ENCODE peak calls at places on chromosome 7, in seven cellular contexts. X is Calu3, V is foreskin fibroblast, R is WTC11, M is RWPE1, H is psoas muscle, N is endothelial cell of umbilical vein. L is an unnamed sample.

GRCh38 chr7:477626-478220 is 41.9 kb downstream of the PDGFA start:
- DNase-seq in X (peak), V (no peak), R (no peak), M (peak), H (no peak), N (no peak), L (no peak)

GRCh38 chr7:33091111-33091531 is 18.1 kb downstream of the RP9 start:
- DNase-seq in X (no peak), V (no peak), R (no peak), M (no peak), H (no peak), N (no peak), L (no peak)

GRCh38 chr7:54985405-54986360 is 33.1 kb upstream of the EGFR start:
- DNase-seq in X (no peak), V (peak), R (no peak), M (peak), H (no peak), N (no peak), L (no peak)

GRCh38 chr7:97013555-97013954 is 8.2 kb downstream of the DLX6 start:
- DNase-seq in X (no peak), V (no peak), R (no peak), M (no peak), H (no peak), N (no peak), L (no peak)

GRCh38 chr7:12706900-12707536 is 19.6 kb downstream of the ARL4A start:
- DNase-seq in X (no peak), V (peak), R (no peak), M (peak), H (no peak), N (peak), L (no peak)

GRCh38 chr7:65980478-65981250 is 1.3 kb downstream of the GUSB start:
- DNase-seq in X (peak), V (peak), R (no peak), M (no peak), H (peak), N (peak), L (peak)

GRCh38 chr7:128380807-128381130 is 19.3 kb upstream of the PRRT4 start:
- DNase-seq in X (no peak), V (no peak), R (no peak), M (no peak), H (no peak), N (no peak), L (no peak)

GRCh38 chr7:11458736-11459483 is 373.1 kb downstream of the THSD7A start:
- DNase-seq in X (peak), V (peak), R (no peak), M (peak), H (no peak), N (peak), L (no peak)

GRCh38 chr7:76232698-76233097 is 31.0 kb downstream of the SRRM3 start:
- DNase-seq in X (no peak), V (no peak), R (no peak), M (no peak), H (no peak), N (no peak), L (no peak)

GRCh38 chr7:36514289-36515243 is 124.9 kb downstream of the ANLN start:
- DNase-seq in X (no peak), V (no peak), R (no peak), M (no peak), H (no peak), N (no peak), L (no peak)

GRCh38 chr7:36515847-36516246 is 126.2 kb downstream of the ANLN start:
- DNase-seq in X (no peak), V (no peak), R (no peak), M (no peak), H (no peak), N (no peak), L (no peak)

GRCh38 chr7:36509962-36510361 is 120.3 kb downstream of the ANLN start:
- DNase-seq in X (no peak), V (no peak), R (no peak), M (no peak), H (no peak), N (no peak), L (no peak)

GRCh38 chr7:36512607-36513006 is 122.9 kb downstream of the ANLN start:
- DNase-seq in X (no peak), V (no peak), R (no peak), M (no peak), H (no peak), N (no peak), L (no peak)

DNA sequence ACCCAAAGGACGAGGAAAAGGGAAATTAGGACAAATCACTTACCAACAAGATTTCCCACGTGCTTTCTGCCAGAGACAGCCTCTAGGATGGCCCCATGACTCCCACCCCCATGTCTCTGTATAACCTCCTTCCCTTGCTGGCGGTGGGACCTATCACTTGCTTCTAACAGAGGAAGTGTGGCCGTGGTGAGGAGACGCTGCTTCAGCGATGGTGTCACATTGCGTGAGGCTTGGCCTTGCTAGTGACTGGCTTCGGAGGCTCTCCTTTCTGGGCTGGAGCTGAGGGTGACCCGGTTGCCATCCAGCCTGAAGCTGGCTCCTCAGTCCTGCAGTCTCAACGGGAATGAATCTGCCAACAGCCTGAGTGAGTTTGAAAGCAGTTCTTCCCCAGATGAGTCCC is 123.7 kb downstream of the ANLN start:
- DNase-seq in X (no peak), V (no peak), R (no peak), M (no peak), H (no peak), N (no peak), L (peak)
- TF ChIP-seq CTCF in X (no peak), V (no peak), R (no peak), M (no peak), H (no peak), N (no peak), L (no peak)

DNA sequence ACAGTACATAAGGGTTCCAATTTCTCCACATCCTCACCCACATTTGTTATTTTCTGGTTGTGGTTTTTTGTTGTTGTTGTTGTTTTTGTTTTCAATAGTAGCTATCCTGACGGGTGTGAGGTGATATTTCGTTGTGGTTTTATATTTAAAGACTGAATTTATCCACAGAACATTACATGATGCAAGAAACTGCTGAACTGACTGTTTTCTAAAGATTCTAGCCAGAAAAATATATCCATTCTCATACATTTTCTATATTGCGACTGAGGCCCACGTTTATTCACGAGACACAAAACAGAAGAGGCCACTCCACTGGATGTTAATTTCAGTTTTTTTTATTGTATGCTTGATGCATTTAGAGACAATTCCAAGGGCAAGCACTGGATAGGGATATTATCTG is 69.8 kb downstream of the SCRN1 start:
- DNase-seq in X (no peak), V (no peak), R (no peak), M (no peak), H (no peak), N (no peak), L (no peak)
- TF ChIP-seq CTCF in X (no peak), V (no peak), R (no peak), M (no peak), H (no peak), N (no peak), L (no peak)

GRCh38 chr7:3695602-3696001 is 394.6 kb downstream of the SDK1 start:
- DNase-seq in X (peak), V (no peak), R (no peak), M (no peak), H (no peak), N (no peak), L (no peak)
- TF ChIP-seq CTCF in X (peak), V (no peak), R (no peak), M (no peak), H (no peak), N (no peak), L (no peak)

DNA sequence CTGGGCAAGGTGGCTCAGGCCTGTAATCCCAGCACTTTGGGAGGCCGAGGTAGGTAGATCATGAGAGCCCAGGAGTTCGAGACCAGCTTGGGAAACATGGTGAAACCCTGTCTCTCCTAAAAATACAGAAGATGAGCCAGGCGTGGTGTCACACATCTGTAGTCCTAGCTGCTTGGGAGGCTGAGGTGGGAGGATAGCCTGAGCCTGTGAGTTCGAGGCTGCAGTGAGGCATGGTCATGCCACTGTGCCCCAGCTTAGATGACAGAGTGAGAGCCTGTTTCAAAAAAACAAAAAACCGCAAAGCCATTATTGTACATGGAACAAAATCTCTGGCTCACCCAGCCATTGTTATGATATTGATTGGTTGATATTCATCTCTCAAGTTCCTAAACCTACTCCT is 53.7 kb downstream of the KMT2E start:
- DNase-seq in X (no peak), V (no peak), R (no peak), M (no peak), H (no peak), N (no peak), L (no peak)
- TF ChIP-seq CTCF in X (no peak), V (no peak), R (no peak), M (no peak), H (no peak), N (no peak), L (no peak)

L was measured in natural killer cell.